ENCODE peak calls at places on chromosomes 5 and 9, in nine cellular contexts. W is transverse colon, E is GM23338, T is sigmoid colon, O is HL-60, K is spleen, N is upper lobe of left lung, L is breast epithelium, Y is suprapubic skin. F is an unnamed sample.

GRCh38 chr9:113580041-113580953 is 116.8 kb downstream of the RGS3 start:
- DNase-seq in W (peak), E (no peak), T (peak), O (no peak), K (peak), N (peak), L (peak), Y (peak), F (peak)

GRCh38 chr5:100840769-100841168 is 62.3 kb downstream of the ST8SIA4 start:
- DNase-seq in W (no peak), E (no peak), T (no peak), O (no peak), K (no peak), N (no peak), L (no peak), Y (no peak), F (no peak)

GRCh38 chr5:139951983-139952382 is 91.1 kb downstream of the NRG2 start:
- DNase-seq in W (no peak), E (no peak), T (no peak), O (no peak), K (no peak), N (no peak), L (no peak), Y (no peak), F (no peak)

GRCh38 chr5:111242606-111243005 is 18.4 kb downstream of the CAMK4 start:
- DNase-seq in W (no peak), E (no peak), T (no peak), O (no peak), K (no peak), N (no peak), L (no peak), Y (no peak), F (no peak)

GRCh38 chr9:121447341-121447834 is 52.3 kb downstream of the GGTA1 start:
- DNase-seq in W (no peak), E (no peak), T (no peak), O (peak), K (no peak), N (no peak), L (no peak), Y (no peak), F (no peak)

GRCh38 chr9:98330831-98331230 is 75.4 kb upstream of the TBC1D2 start:
- DNase-seq in W (no peak), E (no peak), T (no peak), O (no peak), K (no peak), N (no peak), L (no peak), Y (no peak), F (no peak)

GRCh38 chr9:18255747-18256146 is 218.2 kb upstream of the ADAMTSL1 start:
- DNase-seq in W (no peak), E (no peak), T (no peak), O (no peak), K (no peak), N (no peak), L (no peak), Y (no peak), F (no peak)

GRCh38 chr9:29212590-29213373 is 1639.5 kb upstream of the C9orf72 start:
- DNase-seq in W (no peak), E (peak), T (no peak), O (no peak), K (no peak), N (no peak), L (no peak), Y (no peak), F (peak)

GRCh38 chr5:139664273-139664693 is 16.1 kb downstream of the CXXC5 start:
- DNase-seq in W (no peak), E (no peak), T (peak), O (peak), K (peak), N (peak), L (no peak), Y (no peak), F (no peak)

GRCh38 chr5:90898330-90899013 is 339.9 kb downstream of the ADGRV1 start:
- DNase-seq in W (no peak), E (no peak), T (no peak), O (no peak), K (no peak), N (no peak), L (no peak), Y (no peak), F (no peak)

GRCh38 chr9:114507726-114508125 is 2.5 kb upstream of the WHRN start:
- DNase-seq in W (no peak), E (peak), T (no peak), O (no peak), K (no peak), N (peak), L (no peak), Y (no peak), F (no peak)

GRCh38 chr5:141878186-141878770 is at the start of gene PCDH1:
- DNase-seq in W (peak), E (peak), T (no peak), O (no peak), K (peak), N (no peak), L (no peak), Y (no peak), F (peak)

GRCh38 chr5:97229688-97230285 is 46.7 kb upstream of the RIOK2 start:
- DNase-seq in W (no peak), E (no peak), T (no peak), O (no peak), K (no peak), N (no peak), L (no peak), Y (no peak), F (no peak)

GRCh38 chr9:77981332-77981731 is 50.3 kb downstream of the GNAQ start:
- DNase-seq in W (peak), E (no peak), T (no peak), O (no peak), K (peak), N (peak), L (no peak), Y (no peak), F (peak)

GRCh38 chr5:65512170-65512937 is 30.6 kb upstream of the ADAMTS6 start:
- DNase-seq in W (no peak), E (no peak), T (no peak), O (no peak), K (no peak), N (no peak), L (no peak), Y (no peak), F (no peak)

GRCh38 chr5:136729901-136730355 is 364.6 kb upstream of the TRPC7 start:
- DNase-seq in W (no peak), E (no peak), T (no peak), O (no peak), K (no peak), N (no peak), L (no peak), Y (no peak), F (no peak)

GRCh38 chr9:128899566-128900322 is 17.8 kb downstream of the LRRC8A start:
- DNase-seq in W (peak), E (no peak), T (no peak), O (no peak), K (no peak), N (no peak), L (no peak), Y (no peak), F (no peak)

GRCh38 chr5:80516826-80517225 is 28.9 kb downstream of the FAM151B start:
- DNase-seq in W (no peak), E (no peak), T (no peak), O (no peak), K (no peak), N (no peak), L (no peak), Y (no peak), F (no peak)

GRCh38 chr9:85978496-85978895 is 37.5 kb downstream of the NAA35 start:
- DNase-seq in W (no peak), E (no peak), T (no peak), O (no peak), K (no peak), N (no peak), L (no peak), Y (no peak), F (no peak)

GRCh38 chr9:23258569-23258968 is 567.5 kb downstream of the ELAVL2 start:
- DNase-seq in W (no peak), E (no peak), T (no peak), O (no peak), K (no peak), N (no peak), L (no peak), Y (no peak), F (no peak)

GRCh38 chr5:78056901-78057514 is 237.5 kb downstream of the AP3B1 start:
- DNase-seq in W (no peak), E (no peak), T (no peak), O (no peak), K (no peak), N (no peak), L (no peak), Y (no peak), F (no peak)
- H3K27ac ChIP-seq in W (no peak), E (no peak), T (no peak), O (no peak), K (peak), N (peak), L (no peak), Y (no peak), F (no peak)

GRCh38 chr5:172932313-172933017 is 26.8 kb upstream of the RPL26L1 start:
- DNase-seq in W (peak), E (peak), T (peak), O (no peak), K (peak), N (peak), L (peak), Y (peak), F (peak)
- TF ChIP-seq POLR2AphosphoS5 in W (peak), E (peak), T (peak), O (no peak), K (peak), N (peak), L (peak), Y (peak), F (peak)

DNA sequence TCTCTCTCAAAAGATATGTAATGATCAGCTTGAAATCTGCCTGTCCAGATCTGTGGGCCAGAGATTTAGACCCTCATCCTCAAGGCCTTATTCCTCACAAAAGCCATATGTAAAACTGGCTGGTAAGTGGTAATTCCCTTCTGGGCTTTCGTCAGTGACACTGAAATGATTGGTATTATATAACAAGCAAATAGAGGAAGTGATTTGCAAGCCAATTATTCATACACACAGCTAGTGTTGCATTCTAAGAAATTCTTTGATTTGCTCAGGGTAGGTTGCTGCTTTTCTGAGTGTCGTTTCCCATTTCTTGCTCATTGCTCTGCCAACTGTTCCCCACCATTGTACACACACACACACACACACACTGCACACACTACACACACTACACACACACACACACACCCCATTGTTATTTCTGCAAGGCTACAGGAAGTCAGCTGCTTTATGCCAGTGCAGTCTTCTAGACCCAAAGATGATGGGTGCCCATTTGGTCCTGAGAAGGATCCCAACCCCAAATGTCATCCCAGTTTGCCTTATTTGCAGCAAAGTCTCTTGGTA is 76.8 kb downstream of the PRLR start:
- DNase-seq in W (no peak), E (no peak), T (no peak), O (no peak), K (no peak), N (no peak), L (no peak), Y (no peak), F (no peak)
- H3K27ac ChIP-seq in W (no peak), E (no peak), T (no peak), O (no peak), K (no peak), N (no peak), L (no peak), Y (no peak), F (no peak)

GRCh38 chr9:137254624-137255447 is at the start of gene NELFB:
- DNase-seq in W (peak), E (peak), T (peak), O (peak), K (peak), N (peak), L (peak), Y (peak), F (peak)
- TF ChIP-seq POLR2AphosphoS5 in W (peak), E (peak), T (peak), O (no peak), K (peak), N (peak), L (peak), Y (peak), F (peak)

DNA sequence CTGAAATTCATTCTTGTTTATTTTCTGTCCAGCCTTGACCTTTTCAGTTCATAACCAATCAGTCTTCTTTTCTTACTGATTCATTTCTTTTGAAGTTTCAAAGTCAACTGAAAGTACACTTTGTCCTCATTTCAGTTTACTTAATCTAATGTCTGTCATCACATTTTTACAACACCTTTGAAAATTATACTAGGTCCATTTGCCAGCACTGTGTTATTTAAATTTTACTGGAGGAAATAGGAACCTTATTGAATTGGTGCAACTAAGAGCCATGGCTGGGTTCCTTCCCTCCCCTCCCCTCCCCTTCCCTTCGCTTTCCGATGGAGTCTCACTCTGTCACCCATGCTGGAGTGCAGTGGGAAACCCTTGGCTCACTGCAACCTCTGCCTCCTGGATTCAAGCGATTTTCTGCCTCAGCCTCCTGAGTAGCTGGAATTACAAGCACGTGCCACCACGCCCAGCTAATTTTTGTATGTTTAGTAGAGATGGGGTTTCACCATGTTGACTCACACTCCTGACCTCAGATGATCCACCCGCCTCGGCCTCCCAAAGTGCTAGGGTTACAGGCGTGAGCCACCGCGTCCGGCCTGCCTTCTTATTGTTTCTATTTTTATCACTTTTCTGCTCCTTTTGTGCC is 6.3 kb downstream of the RMI1 start:
- DNase-seq in W (peak), E (no peak), T (no peak), O (no peak), K (no peak), N (peak), L (no peak), Y (no peak), F (peak)
- H3K27ac ChIP-seq in W (peak), E (no peak), T (peak), O (no peak), K (no peak), N (no peak), L (no peak), Y (no peak), F (peak)